ENCODE peak calls at places on chromosomes 5 and 9, in eight cellular contexts. Y, E, O, V, H, C, W and S are unnamed samples.

GRCh38 chr5:148909766-148910165 is 83.4 kb downstream of the ADRB2 start:
- DNase-seq in V (no peak), E (no peak), O (no peak), Y (no peak), H (no peak), W (no peak), C (no peak), S (no peak)

GRCh38 chr9:121785673-121786542 is 134.5 kb downstream of the DAB2IP start:
- DNase-seq in V (no peak), H (no peak), W (no peak), C (no peak), O (no peak), Y (no peak), E (no peak), S (no peak)

GRCh38 chr9:113381909-113382411 is 5.2 kb upstream of the HDHD3 start:
- DNase-seq in Y (no peak), H (no peak), E (no peak), C (no peak), O (no peak), V (no peak), W (no peak), S (no peak)

GRCh38 chr9:6426117-6426516 is 13.1 kb downstream of the UHRF2 start:
- DNase-seq in C (no peak), W (no peak), O (peak; percentile 26), H (no peak), E (no peak), Y (no peak), V (no peak), S (peak; percentile 49)

GRCh38 chr5:150651924-150652688 is 8.9 kb upstream of the MYOZ3 start:
- DNase-seq in O (no peak), E (no peak), V (no peak), C (no peak), Y (no peak), W (no peak), H (no peak), S (no peak)

GRCh38 chr5:9686211-9686610 is 56.1 kb upstream of the TAS2R1 start:
- DNase-seq in E (no peak), Y (no peak), C (no peak), O (no peak), H (no peak), W (no peak), V (no peak), S (peak; percentile 83)

GRCh38 chr5:137114529-137114928 is 384.6 kb downstream of the SPOCK1 start:
- DNase-seq in O (peak; percentile 49), E (no peak), C (no peak), W (no peak), H (no peak), V (no peak), Y (no peak), S (peak; percentile 25)

GRCh38 chr9:12464910-12465512 is 228.2 kb upstream of the TYRP1 start:
- DNase-seq in C (no peak), H (no peak), O (peak; percentile 27), Y (no peak), W (peak; percentile 3), V (peak; percentile 58), E (peak; percentile 15), S (peak; percentile 10)

GRCh38 chr5:122561209-122561608 is 213.7 kb upstream of the SNX2 start:
- DNase-seq in W (no peak), V (no peak), C (no peak), H (no peak), E (no peak), Y (no peak), O (no peak), S (no peak)

GRCh38 chr9:105510024-105510423 is 47.9 kb upstream of the FKTN start:
- DNase-seq in W (peak; percentile 20), C (no peak), V (no peak), Y (no peak), H (no peak), O (peak; percentile 85), E (no peak), S (peak; percentile 89)

GRCh38 chr9:124477211-124478013 is 27.2 kb downstream of the ADGRD2 start:
- DNase-seq in E (no peak), H (no peak), Y (no peak), W (no peak), C (no peak), V (peak; percentile 48), O (no peak), S (no peak)

GRCh38 chr5:115842089-115842881 is 550 bp downstream of the AP3S1 start:
- DNase-seq in C (no peak), E (peak; percentile 20), W (peak; percentile 20), O (peak; percentile 42), H (no peak), Y (no peak), V (peak; percentile 92), S (no peak)

GRCh38 chr5:9419794-9420193 is 126.1 kb downstream of the SEMA5A start:
- DNase-seq in Y (no peak), W (no peak), E (no peak), V (no peak), O (no peak), H (no peak), C (no peak), S (no peak)

GRCh38 chr9:76761448-76761847 is 2.8 kb upstream of the PCA3 start:
- DNase-seq in E (no peak), V (no peak), W (no peak), C (no peak), Y (no peak), O (peak; percentile 24), H (no peak), S (peak; percentile 7)

GRCh38 chr9:121837113-121838010 is 185.9 kb downstream of the DAB2IP start:
- DNase-seq in V (no peak), C (no peak), O (peak; percentile 24), E (no peak), W (no peak), Y (peak; percentile 22), H (no peak), S (peak; percentile 85)

GRCh38 chr9:134377976-134378375 is 51.7 kb downstream of the RXRA start:
- DNase-seq in H (no peak), O (no peak), E (no peak), C (no peak), W (no peak), Y (no peak), V (no peak), S (no peak)

GRCh38 chr9:20945856-20946255 is 85.6 kb downstream of the HACD4 start:
- DNase-seq in Y (no peak), O (no peak), W (no peak), C (no peak), H (no peak), E (no peak), V (no peak), S (no peak)

GRCh38 chr5:29972597-29972996 is 1220.9 kb upstream of the CDH6 start:
- DNase-seq in Y (no peak), O (no peak), V (no peak), C (no peak), H (no peak), W (no peak), E (no peak), S (no peak)

GRCh38 chr9:134469041-134469875 is 143.0 kb downstream of the RXRA start:
- DNase-seq in E (no peak), W (no peak), C (no peak), V (no peak), H (no peak), Y (no peak), O (no peak), S (no peak)

GRCh38 chr9:98121096-98121495 is 2.1 kb upstream of the TRIM14 start:
- DNase-seq in V (no peak), W (no peak), C (no peak), O (peak; percentile 22), E (no peak), Y (no peak), H (peak; percentile 88), S (no peak)

GRCh38 chr5:124659798-124660197 is 86.6 kb downstream of the ZNF608 start:
- DNase-seq in E (no peak), Y (no peak), W (no peak), H (no peak), V (no peak), C (no peak), O (no peak), S (no peak)